ENCODE peak calls at places on chromosomes 5 and 9, in four cellular contexts. E is H1, U is HepG2, X is GM12878. F is an unnamed sample.

GRCh38 chr9:33718987-33719386 is 76.4 kb upstream of the PRSS3 start:
- DNase-seq in E (no peak), U (no peak), X (no peak), F (no peak)

GRCh38 chr5:350355-350754 is 28.8 kb downstream of the AHRR start:
- DNase-seq in E (peak), U (peak), X (no peak), F (peak)

GRCh38 chr9:91261417-91261816 is 100.3 kb downstream of the AUH start:
- DNase-seq in E (no peak), U (no peak), X (no peak), F (no peak)

GRCh38 chr5:168784449-168784848 is 205.3 kb upstream of the PANK3 start:
- DNase-seq in E (no peak), U (no peak), X (no peak), F (no peak)

GRCh38 chr9:134377976-134378375 is 51.7 kb downstream of the RXRA start:
- DNase-seq in E (no peak), U (no peak), X (no peak), F (no peak)

GRCh38 chr9:128249914-128250838 is 25.6 kb downstream of the GOLGA2 start:
- DNase-seq in E (peak), U (no peak), X (peak), F (peak)

GRCh38 chr5:135373747-135374515 is 25.1 kb downstream of the MACROH2A1 start:
- DNase-seq in E (no peak), U (peak), X (no peak), F (no peak)

GRCh38 chr5:67963789-67964519 is 251.6 kb upstream of the PIK3R1 start:
- DNase-seq in E (no peak), U (no peak), X (no peak), F (no peak)

GRCh38 chr5:79886940-79887339 is 104.1 kb downstream of the MTX3 start:
- DNase-seq in E (no peak), U (no peak), X (peak), F (no peak)

GRCh38 chr5:134577796-134578577 is 52.5 kb downstream of the JADE2 start:
- DNase-seq in E (peak), U (peak), X (no peak), F (peak)

GRCh38 chr5:141420855-141421488 is at the start of gene PCDHGA11:
- DNase-seq in E (peak), U (no peak), X (peak), F (peak)

GRCh38 chr9:130227833-130228232 is 37.7 kb upstream of the HMCN2 start:
- DNase-seq in E (no peak), U (no peak), X (no peak), F (no peak)

GRCh38 chr5:135605221-135605620 is 26.4 kb upstream of the CXCL14 start:
- DNase-seq in E (peak), U (no peak), X (no peak), F (no peak)

GRCh38 chr5:161541-162110 is 29.7 kb upstream of the LRRC14B start:
- DNase-seq in E (no peak), U (no peak), X (no peak), F (no peak)

GRCh38 chr5:766666-767431 is 17.7 kb downstream of the ZDHHC11B start:
- DNase-seq in E (peak), U (no peak), X (no peak), F (no peak)

GRCh38 chr5:82909816-82910215 is 167.4 kb downstream of the TMEM167A start:
- DNase-seq in E (no peak), U (no peak), X (no peak), F (no peak)

GRCh38 chr9:69412741-69413150 is 87.7 kb downstream of the ENTREP1 start:
- DNase-seq in E (peak), U (peak), X (no peak), F (peak)

GRCh38 chr5:9173281-9174048 is 372.4 kb downstream of the SEMA5A start:
- DNase-seq in E (no peak), U (no peak), X (no peak), F (no peak)

GRCh38 chr5:154038241-154038603 is 488 bp downstream of the FAM114A2 start:
- DNase-seq in E (no peak), U (peak), X (no peak), F (peak)
- TF ChIP-seq SP1 in E (no peak), U (no peak), X (no peak), F (no peak)

GRCh38 chr9:87530716-87531115 is 33.0 kb downstream of the DAPK1 start:
- DNase-seq in E (no peak), U (no peak), X (no peak), F (no peak)
- TF ChIP-seq SUZ12 in E (no peak), U (no peak), X (no peak), F (no peak)

GRCh38 chr5:59922220-59922619 is 28.7 kb upstream of the PDE4D start:
- DNase-seq in E (peak), U (no peak), X (no peak), F (no peak)

GRCh38 chr5:59921816-59922215 is 28.3 kb upstream of the PDE4D start:
- DNase-seq in E (peak), U (no peak), X (no peak), F (no peak)

DNA sequence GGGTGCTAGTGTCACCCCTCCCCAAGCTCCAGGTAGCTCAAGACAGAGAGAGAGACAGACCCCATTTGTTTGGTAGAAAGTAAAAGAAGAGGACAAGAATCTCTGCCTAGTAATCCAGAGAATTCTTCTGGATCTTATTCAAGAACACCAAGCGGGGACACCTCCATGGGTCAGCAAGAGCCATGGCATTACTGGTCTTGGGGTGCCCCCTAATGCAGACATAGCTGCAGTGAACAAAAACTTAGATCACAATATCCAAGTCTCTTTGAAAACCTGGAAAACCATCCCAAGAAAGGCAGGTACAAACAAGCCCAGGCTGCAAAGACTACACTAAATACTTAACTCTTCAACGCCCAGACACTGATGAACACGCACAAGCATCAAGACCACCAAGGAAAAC is 29.9 kb upstream of the PDE4D start:
- DNase-seq in E (no peak), U (no peak), X (no peak), F (no peak)
- TF ChIP-seq SP1 in E (no peak), U (no peak), X (no peak), F (no peak)

GRCh38 chr9:131237931-131238401 is 38.3 kb downstream of the FAM78A start:
- DNase-seq in E (peak), U (no peak), X (peak), F (no peak)

GRCh38 chr9:131239307-131239975 is 36.9 kb downstream of the FAM78A start:
- DNase-seq in E (no peak), U (no peak), X (no peak), F (no peak)

GRCh38 chr9:131238402-131239021 is 37.8 kb downstream of the FAM78A start:
- DNase-seq in E (no peak), U (no peak), X (no peak), F (no peak)

GRCh38 chr9:131237311-131237710 is 39.0 kb downstream of the FAM78A start:
- DNase-seq in E (no peak), U (no peak), X (no peak), F (no peak)

GRCh38 chr9:131240047-131240921 is 36.0 kb downstream of the FAM78A start:
- DNase-seq in E (no peak), U (peak), X (no peak), F (no peak)
- TF ChIP-seq SUZ12 in E (no peak), U (no peak), X (no peak), F (no peak)

GRCh38 chr9:126721531-126722098 is 83.2 kb upstream of the ZBTB43 start:
- DNase-seq in E (no peak), U (no peak), X (no peak), F (no peak)

GRCh38 chr9:126722922-126723806 is 81.7 kb upstream of the ZBTB43 start:
- DNase-seq in E (peak), U (no peak), X (no peak), F (no peak)

GRCh38 chr9:126723807-126724172 is 81.0 kb upstream of the ZBTB43 start:
- DNase-seq in E (peak), U (no peak), X (no peak), F (no peak)

GRCh38 chr9:126720661-126721530 is 83.9 kb upstream of the ZBTB43 start:
- DNase-seq in E (peak), U (no peak), X (no peak), F (no peak)

GRCh38 chr9:126722252-126722921 is 82.5 kb upstream of the ZBTB43 start:
- DNase-seq in E (peak), U (no peak), X (peak), F (peak)
- TF ChIP-seq SP1 in E (no peak), U (no peak), X (no peak), F (no peak)

GRCh38 chr5:171762841-171763408 is 22.7 kb upstream of the SMIM23 start:
- DNase-seq in E (no peak), U (no peak), X (no peak), F (no peak)

GRCh38 chr5:171762016-171762415 is 23.6 kb upstream of the SMIM23 start:
- DNase-seq in E (no peak), U (no peak), X (no peak), F (no peak)

GRCh38 chr5:171759777-171760176 is 25.8 kb upstream of the SMIM23 start:
- DNase-seq in E (no peak), U (no peak), X (no peak), F (no peak)

GRCh38 chr5:171755354-171755821 is 30.2 kb upstream of the SMIM23 start:
- DNase-seq in E (no peak), U (peak), X (no peak), F (no peak)

DNA sequence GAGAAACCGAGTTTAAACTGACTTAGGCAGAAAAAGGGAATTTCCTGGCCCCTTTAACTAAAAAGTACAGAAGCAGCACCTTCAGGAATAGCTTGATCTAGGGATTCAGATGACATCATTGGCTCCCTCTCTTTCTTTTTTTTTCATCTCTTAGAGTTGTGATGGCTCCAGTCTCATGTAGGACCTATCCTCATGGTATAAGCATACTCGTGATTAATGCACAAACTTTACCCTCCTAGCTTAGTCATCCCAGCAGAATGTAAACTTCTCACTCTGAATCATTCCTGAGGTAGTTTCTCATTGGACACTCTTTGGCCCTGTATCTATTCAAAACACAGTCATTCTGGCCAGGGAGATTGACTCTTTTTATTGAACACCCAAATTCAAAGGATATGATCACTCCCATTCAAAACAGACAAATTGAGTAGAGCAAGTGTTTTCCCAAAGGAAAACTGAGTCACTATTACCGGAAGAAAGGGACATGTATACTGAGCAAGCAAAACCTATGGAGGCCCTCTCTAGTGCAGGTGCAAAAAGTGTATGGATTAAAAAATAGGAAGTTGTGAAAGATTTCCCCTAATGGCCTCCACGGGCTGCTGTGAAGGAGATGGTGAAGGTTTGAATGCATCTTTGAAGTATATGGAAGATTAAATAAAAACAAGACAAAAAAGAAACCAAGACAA is 27.6 kb upstream of the SMIM23 start:
- DNase-seq in E (no peak), U (peak), X (no peak), F (no peak)
- TF ChIP-seq SUZ12 in E (no peak), U (no peak), X (no peak), F (no peak)

DNA sequence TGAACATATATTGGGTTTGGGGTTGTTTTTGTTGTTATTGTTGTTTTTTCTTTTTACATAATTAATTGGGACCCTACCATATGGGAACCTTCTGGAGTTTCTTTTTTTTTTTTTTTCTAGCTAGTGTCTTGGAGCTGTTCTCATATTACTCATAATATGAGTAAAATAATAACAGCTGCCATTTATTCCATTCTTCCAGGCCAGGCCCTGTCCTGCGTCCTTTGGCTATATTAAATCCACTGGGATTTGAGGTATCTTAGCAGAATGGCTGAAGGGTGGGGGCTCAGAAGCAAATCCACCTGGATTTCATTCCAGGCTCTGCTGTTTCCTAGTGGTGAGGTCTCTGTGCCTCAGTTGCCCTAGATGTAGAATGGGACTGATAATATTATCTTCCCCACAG is 47.2 kb upstream of the RPL26L1 start:
- DNase-seq in E (no peak), U (no peak), X (no peak), F (no peak)
- TF ChIP-seq SP1 in E (no peak), U (no peak), X (no peak), F (no peak)

GRCh38 chr5:170451764-170452365 is 52.0 kb upstream of the KCNIP1 start:
- DNase-seq in E (peak), U (no peak), X (no peak), F (no peak)
- TF ChIP-seq SUZ12 in E (no peak), U (no peak), X (no peak), F (no peak)

GRCh38 chr5:55570026-55570425 is 35.3 kb upstream of the PLPP1 start:
- DNase-seq in E (no peak), U (no peak), X (no peak), F (no peak)
- TF ChIP-seq SP1 in E (no peak), U (no peak), X (no peak), F (no peak)

F was measured in HEK293T.